ENCODE peak calls at places on chromosomes 2 and 18, in five cellular contexts. X is MM.1S, K is H9, W is tibial artery, V is HL-60. T is an unnamed sample.

GRCh38 chr18:36734589-36734988 is 94.2 kb downstream of the TPGS2 start:
- DNase-seq in X (no peak), K (no peak), W (no peak), V (no peak), T (no peak)

GRCh38 chr2:230939691-230940475 is 14.8 kb upstream of the GPR55 start:
- DNase-seq in X (no peak), K (peak; percentile 18), W (no peak), V (no peak), T (no peak)

GRCh38 chr2:144515694-144516416 is 4.1 kb downstream of the ZEB2 start:
- DNase-seq in X (no peak), K (no peak), W (peak; percentile 77), V (no peak), T (no peak)

GRCh38 chr2:54332386-54332785 is 76.4 kb upstream of the TSPYL6 start:
- DNase-seq in X (no peak), K (no peak), W (no peak), V (no peak), T (peak; percentile 42)

GRCh38 chr2:111029135-111029927 is 91.4 kb upstream of the BCL2L11 start:
- DNase-seq in X (no peak), K (peak; percentile 89), W (no peak), V (peak; percentile 72), T (no peak)

GRCh38 chr18:24108621-24109020 is 30.2 kb upstream of the CABYR start:
- DNase-seq in X (no peak), K (no peak), W (no peak), V (no peak), T (no peak)

GRCh38 chr2:234494361-234495075 is 2.4 kb downstream of the ARL4C start:
- DNase-seq in X (peak; percentile 23), K (no peak), W (no peak), V (no peak), T (no peak)

GRCh38 chr2:181656450-181657261 is at the start of gene CERKL:
- DNase-seq in X (peak; percentile 80), K (peak; percentile 90), W (no peak), V (no peak), T (no peak)

GRCh38 chr2:31378389-31378788 is 36.2 kb downstream of the XDH start:
- DNase-seq in X (no peak), K (no peak), W (no peak), V (no peak), T (no peak)

GRCh38 chr2:121104721-121105141 is 180.3 kb downstream of the TFCP2L1 start:
- DNase-seq in X (no peak), K (no peak), W (no peak), V (no peak), T (no peak)

GRCh38 chr2:118965737-118966136 is 23.7 kb downstream of the MARCO start:
- DNase-seq in X (no peak), K (no peak), W (no peak), V (no peak), T (no peak)

GRCh38 chr18:53457068-53457467 is 767.4 kb downstream of the MBD2 start:
- DNase-seq in X (no peak), K (no peak), W (no peak), V (no peak), T (no peak)

GRCh38 chr2:64062840-64063239 is 43.6 kb upstream of the VPS54 start:
- DNase-seq in X (peak; percentile 75), K (no peak), W (no peak), V (no peak), T (peak; percentile 41)

GRCh38 chr18:12296087-12296403 is 12.0 kb upstream of the TUBB6 start:
- DNase-seq in X (no peak), K (no peak), W (peak; percentile 43), V (no peak), T (peak; percentile 65)

GRCh38 chr2:200477667-200478121 is 32.2 kb downstream of the KCTD18 start:
- DNase-seq in X (no peak), K (no peak), W (peak; percentile 77), V (no peak), T (no peak)

GRCh38 chr2:205657579-205657978 is 24.7 kb upstream of the NRP2 start:
- DNase-seq in X (no peak), K (no peak), W (no peak), V (no peak), T (peak; percentile 51)

GRCh38 chr2:198322275-198322674 is 517.9 kb downstream of the PLCL1 start:
- DNase-seq in X (no peak), K (no peak), W (no peak), V (peak; percentile 5), T (no peak)

GRCh38 chr18:24558403-24558802 is 98.0 kb downstream of the HRH4 start:
- DNase-seq in X (no peak), K (no peak), W (no peak), V (no peak), T (no peak)

GRCh38 chr2:181304011-181304844 is 153.0 kb upstream of the ITGA4 start:
- DNase-seq in X (peak; percentile 65), K (no peak), W (no peak), V (peak; percentile 72), T (no peak)

GRCh38 chr2:214699236-214699635 is 110.2 kb downstream of the BARD1 start:
- DNase-seq in X (no peak), K (no peak), W (no peak), V (no peak), T (no peak)

DNA sequence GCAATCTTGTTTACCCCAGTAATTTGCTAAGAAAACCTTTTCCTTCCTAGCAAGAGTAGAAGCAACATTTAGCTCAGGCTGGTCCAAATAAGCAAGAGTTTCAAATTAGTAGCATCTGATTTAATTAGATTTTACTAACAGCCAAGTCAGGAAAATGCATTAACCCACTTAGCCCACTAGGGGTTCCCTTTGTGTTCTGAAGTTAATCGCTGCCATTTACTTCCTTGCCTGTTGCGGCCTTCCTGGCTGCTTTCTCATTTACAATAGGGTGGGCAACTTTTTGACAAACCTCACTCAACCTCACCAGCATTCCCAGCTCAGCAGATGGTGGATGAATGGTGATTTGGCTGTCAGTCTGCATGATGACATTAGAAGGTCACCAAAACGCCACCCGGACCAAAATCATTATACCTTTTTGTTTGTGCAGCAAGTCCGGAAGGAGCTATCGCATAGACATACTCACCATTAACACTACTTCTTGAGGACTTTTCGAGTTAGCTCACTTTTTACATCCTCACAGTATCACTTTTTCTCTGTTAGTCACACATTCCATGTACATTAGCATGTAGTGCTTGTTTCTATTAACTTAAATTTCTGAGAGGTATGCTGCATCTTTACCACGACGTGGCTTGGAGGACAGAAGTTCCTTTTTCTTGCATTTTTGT is 101.5 kb upstream of the SETBP1 start:
- DNase-seq in X (peak; percentile 40), K (peak; percentile 33), W (no peak), V (peak; percentile 3), T (peak; percentile 47)
- TF ChIP-seq CTCF in X (peak; percentile 60), K (peak; percentile 75), W (peak; percentile 31), V (peak; percentile 56), T (peak; percentile 70)

GRCh38 chr18:3889121-3889520 is 439.1 kb downstream of the TGIF1 start:
- DNase-seq in X (no peak), K (no peak), W (no peak), V (no peak), T (no peak)

GRCh38 chr18:3886575-3887322 is 436.8 kb downstream of the TGIF1 start:
- DNase-seq in X (peak; percentile 41), K (no peak), W (no peak), V (no peak), T (no peak)

GRCh38 chr18:3879836-3880120 is 429.8 kb downstream of the TGIF1 start:
- DNase-seq in X (no peak), K (no peak), W (no peak), V (no peak), T (no peak)

GRCh38 chr18:3889803-3890202 is 439.8 kb downstream of the TGIF1 start:
- DNase-seq in X (no peak), K (no peak), W (no peak), V (no peak), T (peak; percentile 76)

GRCh38 chr18:3885209-3885792 is 435.3 kb downstream of the TGIF1 start:
- DNase-seq in X (no peak), K (no peak), W (no peak), V (peak; percentile 18), T (no peak)
- TF ChIP-seq CTCF in X (peak; percentile 30), K (peak; percentile 74), W (no peak), V (peak; percentile 34), T (peak; percentile 73)

GRCh38 chr2:109611467-109612095 is 2.2 kb downstream of the SEPTIN10 start:
- DNase-seq in X (peak; percentile 66), K (no peak), W (no peak), V (no peak), T (peak; percentile 80)
- TF ChIP-seq CTCF in X (peak; percentile 45), K (no peak), W (peak; percentile 4), V (no peak), T (no peak)

DNA sequence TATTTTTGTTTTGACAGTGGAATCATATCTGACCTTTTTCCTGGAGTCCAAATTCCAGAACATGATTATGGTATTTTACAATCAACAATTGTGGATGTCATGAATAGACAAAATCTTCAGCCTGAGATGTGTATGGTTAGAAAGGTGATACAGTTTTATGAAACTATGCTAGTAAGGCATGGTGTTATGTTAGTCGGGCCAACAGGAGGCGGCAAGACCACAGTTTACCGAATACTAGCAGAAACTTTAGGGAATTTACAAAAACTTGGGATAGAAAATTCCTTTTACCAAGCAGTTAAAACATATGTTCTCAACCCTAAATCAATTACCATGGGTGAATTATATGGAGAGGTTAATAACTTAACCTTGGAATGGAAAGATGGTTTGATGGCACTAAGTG is 137.0 kb downstream of the DNAH6 start:
- DNase-seq in X (no peak), K (no peak), W (no peak), V (no peak), T (no peak)
- TF ChIP-seq CTCF in X (no peak), K (peak; percentile 46), W (no peak), V (no peak), T (peak; percentile 52)

GRCh38 chr18:3447895-3448844 is 1.8 kb upstream of the TGIF1 start:
- DNase-seq in X (peak; percentile 95), K (peak; percentile 98), W (peak; percentile 99), V (peak; percentile 99), T (peak; percentile 97)
- TF ChIP-seq CTCF in X (no peak), K (no peak), W (no peak), V (no peak), T (peak; percentile 52)

GRCh38 chr2:239113164-239113563 is 265.3 kb downstream of the TWIST2 start:
- DNase-seq in X (no peak), K (no peak), W (no peak), V (peak; percentile 48), T (no peak)

GRCh38 chr2:239113592-239113991 is 265.7 kb downstream of the TWIST2 start:
- DNase-seq in X (no peak), K (no peak), W (no peak), V (no peak), T (no peak)

GRCh38 chr2:239115616-239116015 is 267.7 kb downstream of the TWIST2 start:
- DNase-seq in X (no peak), K (no peak), W (no peak), V (no peak), T (no peak)

GRCh38 chr2:239114616-239115265 is 266.9 kb downstream of the TWIST2 start:
- DNase-seq in X (no peak), K (no peak), W (no peak), V (peak; percentile 27), T (no peak)

DNA sequence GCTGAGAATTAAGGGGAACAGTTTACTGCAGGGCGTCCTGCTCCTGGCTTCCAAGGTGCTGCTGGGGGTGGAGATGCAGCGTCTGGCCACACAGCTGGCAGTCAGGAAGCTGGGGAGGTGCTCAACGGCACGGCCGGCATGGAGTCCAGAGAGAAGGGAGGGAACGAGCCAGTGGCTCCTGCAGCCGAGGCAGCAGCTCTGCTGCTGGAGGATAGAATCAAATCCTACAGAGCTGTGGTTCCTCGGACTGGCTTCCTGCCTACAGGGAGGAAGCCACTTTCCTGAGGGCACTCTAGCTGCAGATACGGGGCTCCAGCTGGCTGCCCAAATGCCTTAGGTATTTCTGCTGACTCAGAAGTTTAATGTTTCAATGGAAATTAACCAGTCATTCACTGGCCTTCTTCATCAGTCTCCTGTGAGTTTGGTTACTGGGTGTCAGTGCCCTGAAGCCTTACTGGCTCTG is 266.3 kb downstream of the TWIST2 start:
- DNase-seq in X (no peak), K (no peak), W (no peak), V (peak; percentile 7), T (peak; percentile 16)
- TF ChIP-seq CTCF in X (no peak), K (no peak), W (no peak), V (no peak), T (no peak)

T was measured in HFFc6.